ENCODE peak calls at places on chromosome 1, in seven cellular contexts. H, V, J, C, M, S and N are unnamed samples.

GRCh38 chr1:2384941-2385481 is 6.3 kb downstream of the MORN1 start:
- DNase-seq in M (no peak), S (peak), V (no peak), H (no peak), J (no peak), C (no peak), N (no peak)

GRCh38 chr1:175882192-175882591 is 138.8 kb upstream of the TNR start:
- DNase-seq in V (no peak), M (no peak), H (no peak), S (no peak), C (no peak), J (no peak), N (no peak)

GRCh38 chr1:38534473-38534823 is 325.1 kb downstream of the RRAGC start:
- DNase-seq in J (no peak), C (no peak), V (no peak), H (no peak), S (no peak), M (no peak), N (peak)

GRCh38 chr1:18386591-18386990 is 94.1 kb upstream of the KLHDC7A start:
- DNase-seq in H (no peak), V (no peak), J (no peak), S (no peak), M (no peak), C (no peak), N (no peak)

GRCh38 chr1:67575861-67576260 is 109.1 kb upstream of the GADD45A start:
- DNase-seq in H (no peak), C (no peak), M (peak), J (no peak), S (no peak), V (no peak), N (peak)

GRCh38 chr1:76023669-76024407 is 50.7 kb upstream of the ST6GALNAC3 start:
- DNase-seq in H (peak), J (no peak), S (no peak), C (no peak), V (no peak), M (no peak), N (no peak)

GRCh38 chr1:172867216-172867828 is 183.4 kb downstream of the TNFSF18 start:
- DNase-seq in M (no peak), J (no peak), S (no peak), H (no peak), V (no peak), C (no peak), N (no peak)

GRCh38 chr1:178461104-178461503 is 35.7 kb downstream of the CLEC20A start:
- DNase-seq in H (no peak), J (no peak), M (no peak), S (no peak), C (no peak), V (no peak), N (no peak)